ENCODE peak calls at places on chromosomes 7 and 10, in nine cellular contexts. N is HCT116, K is esophagus squamous epithelium, F is ovary, D is IMR-90, L is H54, P is endothelial cell of umbilical vein, R is gastrocnemius medialis, E is transverse colon. S is an unnamed sample.

GRCh38 chr10:125061557-125062243 is 98.7 kb downstream of the CTBP2 start:
- DNase-seq in N (no peak), K (no peak), F (no peak), D (no peak), L (no peak), P (no peak), R (no peak), E (no peak), S (no peak)

GRCh38 chr7:91212592-91212991 is 51.6 kb upstream of the FZD1 start:
- DNase-seq in N (no peak), K (no peak), F (no peak), D (peak), L (no peak), P (no peak), R (peak), E (no peak), S (no peak)

GRCh38 chr7:20385121-20385520 is 54.4 kb downstream of the ITGB8 start:
- DNase-seq in N (no peak), K (no peak), F (no peak), D (peak), L (peak), P (peak), R (no peak), E (no peak), S (no peak)

GRCh38 chr7:132206594-132206993 is 369.7 kb downstream of the PLXNA4 start:
- DNase-seq in N (no peak), K (no peak), F (no peak), D (no peak), L (no peak), P (no peak), R (no peak), E (no peak), S (no peak)

GRCh38 chr7:144438759-144439158 is 35.3 kb upstream of the NOBOX start:
- DNase-seq in N (no peak), K (no peak), F (no peak), D (no peak), L (no peak), P (no peak), R (no peak), E (no peak), S (no peak)

GRCh38 chr10:56881218-56881617 is 520.2 kb upstream of the ZWINT start:
- DNase-seq in N (no peak), K (no peak), F (no peak), D (no peak), L (no peak), P (no peak), R (no peak), E (no peak), S (no peak)

GRCh38 chr7:10082896-10083295 is 890.8 kb upstream of the PHF14 start:
- DNase-seq in N (no peak), K (no peak), F (no peak), D (no peak), L (no peak), P (no peak), R (no peak), E (no peak), S (no peak)

GRCh38 chr10:47116445-47116844 is 183.6 kb upstream of the GDF10 start:
- DNase-seq in N (no peak), K (no peak), F (no peak), D (peak), L (no peak), P (no peak), R (no peak), E (no peak), S (no peak)

GRCh38 chr10:3071405-3072198 is 4.3 kb downstream of the PFKP start:
- DNase-seq in N (peak), K (no peak), F (no peak), D (peak), L (peak), P (peak), R (no peak), E (no peak), S (peak)

GRCh38 chr10:4048245-4048864 is 263.3 kb upstream of the KLF6 start:
- DNase-seq in N (no peak), K (no peak), F (no peak), D (no peak), L (no peak), P (no peak), R (no peak), E (no peak), S (no peak)

GRCh38 chr10:17262502-17262901 is 34.5 kb downstream of the VIM start:
- DNase-seq in N (no peak), K (no peak), F (no peak), D (no peak), L (no peak), P (no peak), R (no peak), E (no peak), S (peak)

GRCh38 chr7:1536768-1537630 is 6.5 kb downstream of the MAFK start:
- DNase-seq in N (peak), K (no peak), F (peak), D (peak), L (peak), P (peak), R (peak), E (peak), S (peak)

GRCh38 chr10:124657806-124658205 is 86.4 kb downstream of the FAM53B start:
- DNase-seq in N (no peak), K (no peak), F (no peak), D (peak), L (no peak), P (no peak), R (no peak), E (no peak), S (no peak)

GRCh38 chr7:6651866-6652445 is 14.8 kb downstream of the ZNF316 start:
- DNase-seq in N (no peak), K (no peak), F (peak), D (no peak), L (no peak), P (no peak), R (no peak), E (no peak), S (no peak)

GRCh38 chr10:3014968-3015367 is 52.4 kb upstream of the PFKP start:
- DNase-seq in N (no peak), K (no peak), F (no peak), D (peak), L (no peak), P (no peak), R (no peak), E (peak), S (no peak)

GRCh38 chr10:78630944-78631838 is 437.6 kb upstream of the ZMIZ1 start:
- DNase-seq in N (no peak), K (no peak), F (no peak), D (peak), L (no peak), P (no peak), R (no peak), E (no peak), S (no peak)

GRCh38 chr10:69936091-69936490 is 116.6 kb upstream of the MACROH2A2 start:
- DNase-seq in N (no peak), K (no peak), F (no peak), D (no peak), L (no peak), P (no peak), R (no peak), E (no peak), S (peak)

DNA sequence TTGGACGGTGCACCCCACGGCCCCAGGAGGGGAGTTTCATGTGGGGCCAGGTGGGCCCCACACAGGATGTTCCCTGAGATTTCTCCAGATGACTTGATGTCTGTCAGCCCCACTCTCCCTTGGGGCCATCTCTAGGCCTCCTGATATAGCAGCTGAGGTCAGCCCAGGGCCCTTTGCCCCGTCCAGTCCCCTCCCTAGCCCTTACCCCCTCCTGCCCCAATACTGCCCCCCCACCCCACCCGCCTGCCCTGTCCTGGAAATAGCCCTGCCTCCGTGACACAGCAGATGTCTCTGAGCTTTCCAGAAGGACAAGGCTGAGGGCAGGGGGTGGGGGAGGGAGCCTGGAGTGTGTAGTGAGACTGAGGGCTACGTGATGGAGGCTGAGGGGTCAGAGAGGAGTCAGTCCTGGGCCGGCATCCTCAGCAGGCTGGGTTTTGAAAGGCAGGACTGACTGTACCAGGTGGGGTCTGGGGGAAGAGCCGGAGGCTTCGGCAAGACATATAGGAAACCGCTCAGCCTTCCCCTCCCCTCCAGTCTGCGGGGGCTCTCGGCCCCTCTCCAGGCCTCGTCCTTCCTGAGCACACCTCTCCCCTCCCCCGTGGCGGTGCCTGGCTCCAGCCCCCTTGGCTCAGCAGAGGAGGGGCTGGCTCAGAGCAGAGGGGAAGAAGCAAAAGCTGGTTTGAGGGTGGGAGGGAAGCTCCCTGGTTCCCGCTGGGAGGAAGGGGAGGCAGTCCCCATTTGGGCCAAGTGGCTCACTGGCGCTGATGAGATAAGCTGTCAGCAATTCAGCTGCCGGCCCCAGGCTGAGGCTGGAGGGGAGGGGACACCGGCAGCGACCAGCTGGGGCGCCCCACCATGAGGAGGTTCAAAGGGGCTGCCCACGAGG is 2.0 kb downstream of the FLNC start:
- DNase-seq in N (no peak), K (no peak), F (peak), D (peak), L (peak), P (peak), R (peak), E (no peak), S (no peak)
- TF ChIP-seq POLR2A in N (no peak), K (no peak), F (no peak), D (no peak), L (no peak), P (no peak), R (peak), E (no peak), S (no peak)

GRCh38 chr10:43390333-43390732 is 18.7 kb downstream of the HNRNPF start:
- DNase-seq in N (no peak), K (no peak), F (no peak), D (no peak), L (no peak), P (no peak), R (no peak), E (no peak), S (no peak)
- TF ChIP-seq POLR2A in N (no peak), K (no peak), F (no peak), D (no peak), L (no peak), P (no peak), R (no peak), E (no peak), S (no peak)

DNA sequence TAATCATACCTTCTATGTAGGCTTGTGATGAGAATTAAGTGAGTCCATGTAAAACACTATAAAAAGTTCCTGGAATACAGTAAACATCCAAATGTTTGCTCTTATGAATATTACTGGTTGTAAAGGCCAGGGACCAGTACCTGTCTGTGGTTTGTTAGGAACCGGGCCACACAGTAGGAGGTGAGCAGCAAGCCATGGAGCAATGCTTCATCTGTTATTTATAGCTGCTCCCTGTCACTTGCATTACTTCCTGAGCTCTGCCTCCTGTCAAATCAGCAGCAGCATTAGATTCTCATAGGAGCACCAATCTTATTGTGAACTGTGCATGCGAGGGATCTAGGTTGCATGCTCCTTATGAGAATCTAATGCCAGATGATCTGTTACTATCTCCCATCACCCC is 662.0 kb upstream of the ANKRD30A start:
- DNase-seq in N (no peak), K (no peak), F (no peak), D (no peak), L (no peak), P (no peak), R (no peak), E (no peak), S (no peak)
- TF ChIP-seq POLR2A in N (no peak), K (no peak), F (no peak), D (no peak), L (no peak), P (no peak), R (no peak), E (no peak), S (no peak)

DNA sequence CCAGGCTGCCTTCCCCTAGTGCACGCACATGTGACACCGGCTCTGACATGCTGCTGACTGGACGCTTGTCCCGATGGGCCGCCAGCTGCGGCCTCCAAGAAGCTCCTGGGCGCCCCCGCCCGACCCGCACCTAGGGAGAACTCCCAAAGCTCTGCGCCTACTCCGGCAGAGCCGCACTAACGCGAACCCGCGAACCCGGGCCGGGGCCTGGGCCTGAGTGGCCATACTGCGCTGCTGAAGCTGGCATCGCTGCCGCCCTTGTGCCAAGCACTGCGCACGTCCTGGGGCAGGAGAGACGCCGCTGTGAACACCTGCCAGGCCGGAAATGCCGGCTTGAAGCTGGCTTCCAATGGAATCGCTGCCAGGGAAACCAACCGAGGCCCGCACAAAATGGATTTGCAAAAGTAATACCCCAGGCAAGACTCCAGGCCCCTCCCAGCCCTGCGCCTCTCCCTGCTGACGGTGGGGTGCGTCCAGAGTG is 85.1 kb downstream of the WASHC2A start:
- DNase-seq in N (no peak), K (no peak), F (no peak), D (no peak), L (no peak), P (no peak), R (no peak), E (no peak), S (peak)
- TF ChIP-seq POLR2A in N (no peak), K (no peak), F (no peak), D (no peak), L (no peak), P (no peak), R (no peak), E (no peak), S (no peak)

GRCh38 chr10:133357293-133358151 is at the start of gene FUOM:
- DNase-seq in N (peak), K (no peak), F (peak), D (peak), L (no peak), P (peak), R (no peak), E (peak), S (peak)
- TF ChIP-seq POLR2A in N (no peak), K (no peak), F (no peak), D (no peak), L (no peak), P (no peak), R (no peak), E (no peak), S (no peak)

GRCh38 chr7:28178537-28178936 is 2.1 kb downstream of the JAZF1 start:
- DNase-seq in N (no peak), K (no peak), F (no peak), D (no peak), L (no peak), P (no peak), R (no peak), E (no peak), S (no peak)

GRCh38 chr7:28181921-28182517 is 1.4 kb upstream of the JAZF1 start:
- DNase-seq in N (no peak), K (no peak), F (peak), D (no peak), L (no peak), P (no peak), R (no peak), E (no peak), S (peak)

GRCh38 chr7:28179081-28180030 is 1.2 kb downstream of the JAZF1 start:
- DNase-seq in N (no peak), K (peak), F (peak), D (no peak), L (peak), P (peak), R (peak), E (peak), S (peak)

GRCh38 chr7:28180031-28180363 is 598 bp downstream of the JAZF1 start:
- DNase-seq in N (no peak), K (no peak), F (no peak), D (no peak), L (no peak), P (no peak), R (no peak), E (no peak), S (no peak)

GRCh38 chr7:28180364-28181147 is at the start of gene JAZF1:
- DNase-seq in N (no peak), K (no peak), F (peak), D (peak), L (peak), P (peak), R (peak), E (peak), S (peak)
- TF ChIP-seq POLR2A in N (no peak), K (no peak), F (no peak), D (no peak), L (no peak), P (no peak), R (no peak), E (no peak), S (peak)

DNA sequence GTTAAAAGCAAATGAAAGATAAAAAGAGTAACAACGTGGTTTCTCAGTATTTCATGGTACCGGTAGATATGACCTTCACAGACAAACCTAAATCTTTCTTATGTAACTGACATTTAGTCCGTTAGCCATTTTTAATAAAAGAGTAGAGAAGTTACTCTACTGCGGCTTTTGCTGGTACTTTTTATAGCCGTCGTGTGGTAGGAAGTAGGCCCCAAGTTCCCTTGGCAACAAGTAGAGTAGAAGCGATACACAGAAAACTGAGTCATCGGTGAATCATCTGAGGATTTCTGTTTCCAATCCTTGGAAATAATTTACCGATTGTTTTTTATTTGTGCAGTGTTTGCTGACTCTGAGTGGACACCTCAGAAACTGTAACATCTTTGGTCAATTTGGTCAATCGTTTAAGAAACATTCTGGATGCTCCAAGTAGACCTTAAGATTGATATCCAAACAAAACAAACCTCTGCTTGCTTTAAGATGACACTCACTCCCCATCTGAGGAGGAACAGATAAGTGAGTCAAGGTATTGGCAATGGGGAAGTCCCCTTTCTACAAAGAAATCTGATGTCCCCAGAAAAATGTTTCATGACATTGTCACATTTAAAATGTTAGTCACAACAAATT is 63.9 kb upstream of the AHR start:
- DNase-seq in N (peak), K (no peak), F (no peak), D (peak), L (peak), P (peak), R (peak), E (peak), S (peak)
- TF ChIP-seq POLR2A in N (no peak), K (no peak), F (no peak), D (no peak), L (no peak), P (no peak), R (no peak), E (no peak), S (no peak)

GRCh38 chr10:122164815-122165491 is 106.1 kb upstream of the BTBD16 start:
- DNase-seq in N (no peak), K (no peak), F (no peak), D (no peak), L (no peak), P (no peak), R (no peak), E (no peak), S (no peak)

GRCh38 chr10:122161795-122162194 is 109.3 kb upstream of the BTBD16 start:
- DNase-seq in N (no peak), K (no peak), F (no peak), D (no peak), L (no peak), P (no peak), R (no peak), E (no peak), S (no peak)

GRCh38 chr10:122163182-122164027 is 107.7 kb upstream of the BTBD16 start:
- DNase-seq in N (no peak), K (no peak), F (no peak), D (peak), L (no peak), P (peak), R (no peak), E (no peak), S (no peak)

GRCh38 chr10:122164028-122164601 is 107.0 kb upstream of the BTBD16 start:
- DNase-seq in N (no peak), K (no peak), F (no peak), D (no peak), L (no peak), P (no peak), R (no peak), E (no peak), S (no peak)

GRCh38 chr10:122162566-122163181 is 108.4 kb upstream of the BTBD16 start:
- DNase-seq in N (no peak), K (no peak), F (no peak), D (no peak), L (no peak), P (no peak), R (no peak), E (peak), S (no peak)
- TF ChIP-seq POLR2A in N (no peak), K (no peak), F (no peak), D (no peak), L (no peak), P (no peak), R (no peak), E (no peak), S (no peak)